ENCODE peak calls at places on chromosomes 2 and 18, in eight cellular contexts. One of them, this sample, is unnamed.

GRCh38 chr2:233815861-233816260 is 37.7 kb downstream of the MROH2A start:
- ATAC-seq in K562: no peak
- ATAC-seq in upper lobe of left lung: no peak
- ATAC-seq in GM12878: no peak
- ATAC-seq in HCT116: no peak
- ATAC-seq in HepG2: no peak
- ATAC-seq in Panc1: no peak
- ATAC-seq in GM23338: no peak
- ATAC-seq in this sample: no peak

GRCh38 chr2:160043265-160043664 is 19.1 kb downstream of the PLA2R1 start:
- ATAC-seq in K562: no peak
- ATAC-seq in upper lobe of left lung: no peak
- ATAC-seq in GM12878: no peak
- ATAC-seq in HCT116: no peak
- ATAC-seq in HepG2: no peak
- ATAC-seq in Panc1: no peak
- ATAC-seq in GM23338: no peak
- ATAC-seq in this sample: no peak

GRCh38 chr2:174014021-174014698 is 49.0 kb upstream of the SP3 start:
- ATAC-seq in K562: no peak
- ATAC-seq in upper lobe of left lung: no peak
- ATAC-seq in GM12878: no peak
- ATAC-seq in HCT116: no peak
- ATAC-seq in HepG2: no peak
- ATAC-seq in Panc1: no peak
- ATAC-seq in GM23338: peak; percentile 4
- ATAC-seq in this sample: peak; percentile 10

GRCh38 chr2:61605245-61605644 is 67.1 kb upstream of the XPO1 start:
- ATAC-seq in K562: no peak
- ATAC-seq in upper lobe of left lung: no peak
- ATAC-seq in GM12878: no peak
- ATAC-seq in HCT116: no peak
- ATAC-seq in HepG2: no peak
- ATAC-seq in Panc1: no peak
- ATAC-seq in GM23338: no peak
- ATAC-seq in this sample: no peak

GRCh38 chr18:2326999-2327398 is 244.3 kb downstream of the METTL4 start:
- ATAC-seq in K562: no peak
- ATAC-seq in upper lobe of left lung: no peak
- ATAC-seq in GM12878: peak; percentile 16
- ATAC-seq in HCT116: no peak
- ATAC-seq in HepG2: no peak
- ATAC-seq in Panc1: no peak
- ATAC-seq in GM23338: no peak
- ATAC-seq in this sample: no peak

GRCh38 chr2:204557604-204558003 is 12.3 kb downstream of the PARD3B start:
- ATAC-seq in K562: no peak
- ATAC-seq in upper lobe of left lung: no peak
- ATAC-seq in GM12878: no peak
- ATAC-seq in HCT116: no peak
- ATAC-seq in HepG2: no peak
- ATAC-seq in Panc1: no peak
- ATAC-seq in GM23338: no peak
- ATAC-seq in this sample: no peak

GRCh38 chr18:48866028-48866733 is 84.6 kb downstream of the SMAD7 start:
- ATAC-seq in K562: no peak
- ATAC-seq in upper lobe of left lung: no peak
- ATAC-seq in GM12878: no peak
- ATAC-seq in HCT116: no peak
- ATAC-seq in HepG2: no peak
- ATAC-seq in Panc1: no peak
- ATAC-seq in GM23338: no peak
- ATAC-seq in this sample: peak; percentile 70

GRCh38 chr2:205076405-205076804 is 531.1 kb downstream of the PARD3B start:
- ATAC-seq in K562: no peak
- ATAC-seq in upper lobe of left lung: no peak
- ATAC-seq in GM12878: no peak
- ATAC-seq in HCT116: no peak
- ATAC-seq in HepG2: no peak
- ATAC-seq in Panc1: no peak
- ATAC-seq in GM23338: peak; percentile 60
- ATAC-seq in this sample: no peak

GRCh38 chr2:86019121-86019520 is 86.6 kb downstream of the POLR1A start:
- ATAC-seq in K562: no peak
- ATAC-seq in upper lobe of left lung: no peak
- ATAC-seq in GM12878: no peak
- ATAC-seq in HCT116: no peak
- ATAC-seq in HepG2: no peak
- ATAC-seq in Panc1: no peak
- ATAC-seq in GM23338: no peak
- ATAC-seq in this sample: no peak

GRCh38 chr18:58544616-58545337 is 84.1 kb downstream of the ALPK2 start:
- ATAC-seq in K562: no peak
- ATAC-seq in upper lobe of left lung: no peak
- ATAC-seq in GM12878: peak; percentile 35
- ATAC-seq in HCT116: no peak
- ATAC-seq in HepG2: no peak
- ATAC-seq in Panc1: no peak
- ATAC-seq in GM23338: no peak
- ATAC-seq in this sample: no peak

GRCh38 chr2:207616185-207616584 is 9.0 kb downstream of the METTL21A start:
- ATAC-seq in K562: no peak
- ATAC-seq in upper lobe of left lung: no peak
- ATAC-seq in GM12878: no peak
- ATAC-seq in HCT116: peak; percentile 65
- ATAC-seq in HepG2: no peak
- ATAC-seq in Panc1: peak; percentile 57
- ATAC-seq in GM23338: no peak
- ATAC-seq in this sample: no peak

GRCh38 chr18:12317664-12318333 is 9.8 kb downstream of the TUBB6 start:
- ATAC-seq in K562: no peak
- ATAC-seq in upper lobe of left lung: peak; percentile 82
- ATAC-seq in GM12878: peak; percentile 42
- ATAC-seq in HCT116: no peak
- ATAC-seq in HepG2: no peak
- ATAC-seq in Panc1: no peak
- ATAC-seq in GM23338: no peak
- ATAC-seq in this sample: peak; percentile 74
- H3K27ac ChIP-seq in K562: no peak overlapping the region
- H3K27ac ChIP-seq in upper lobe of left lung: peak overlapping the region; percentile 42
- H3K27ac ChIP-seq in GM12878: peak overlapping the region; percentile 4
- H3K27ac ChIP-seq in HCT116: no peak overlapping the region
- H3K27ac ChIP-seq in HepG2: no peak overlapping the region
- H3K27ac ChIP-seq in Panc1: no peak overlapping the region
- H3K27ac ChIP-seq in GM23338: peak overlapping the region; percentile 39
- H3K27ac ChIP-seq in this sample: peak overlapping the region; percentile 79

GRCh38 chr18:38422216-38422615 is 856.6 kb upstream of the CELF4 start:
- ATAC-seq in K562: no peak
- ATAC-seq in upper lobe of left lung: no peak
- ATAC-seq in GM12878: peak; percentile 79
- ATAC-seq in HCT116: no peak
- ATAC-seq in HepG2: no peak
- ATAC-seq in Panc1: no peak
- ATAC-seq in GM23338: no peak
- ATAC-seq in this sample: no peak

GRCh38 chr18:38427736-38428135 is 862.1 kb upstream of the CELF4 start:
- ATAC-seq in K562: no peak
- ATAC-seq in upper lobe of left lung: no peak
- ATAC-seq in GM12878: no peak
- ATAC-seq in HCT116: no peak
- ATAC-seq in HepG2: no peak
- ATAC-seq in Panc1: no peak
- ATAC-seq in GM23338: no peak
- ATAC-seq in this sample: no peak

GRCh38 chr18:38427234-38427633 is 861.6 kb upstream of the CELF4 start:
- ATAC-seq in K562: no peak
- ATAC-seq in upper lobe of left lung: no peak
- ATAC-seq in GM12878: peak; percentile 77
- ATAC-seq in HCT116: no peak
- ATAC-seq in HepG2: peak; percentile 87
- ATAC-seq in Panc1: no peak
- ATAC-seq in GM23338: no peak
- ATAC-seq in this sample: no peak
- TF ChIP-seq CTCF in K562: no peak
- TF ChIP-seq CTCF in upper lobe of left lung: no peak
- TF ChIP-seq CTCF in GM12878: no peak
- TF ChIP-seq CTCF in HCT116: no peak
- TF ChIP-seq CTCF in HepG2: no peak
- TF ChIP-seq CTCF in Panc1: no peak
- TF ChIP-seq CTCF in GM23338: no peak
- TF ChIP-seq CTCF in this sample: no peak

GRCh38 chr18:45757005-45757404 is 33.0 kb downstream of the SLC14A1 start:
- ATAC-seq in K562: no peak
- ATAC-seq in upper lobe of left lung: no peak
- ATAC-seq in GM12878: no peak
- ATAC-seq in HCT116: no peak
- ATAC-seq in HepG2: no peak
- ATAC-seq in Panc1: no peak
- ATAC-seq in GM23338: no peak
- ATAC-seq in this sample: no peak

GRCh38 chr18:45752681-45753080 is 28.7 kb downstream of the SLC14A1 start:
- ATAC-seq in K562: no peak
- ATAC-seq in upper lobe of left lung: no peak
- ATAC-seq in GM12878: no peak
- ATAC-seq in HCT116: no peak
- ATAC-seq in HepG2: no peak
- ATAC-seq in Panc1: no peak
- ATAC-seq in GM23338: no peak
- ATAC-seq in this sample: no peak

GRCh38 chr18:45760443-45761036 is 36.6 kb downstream of the SLC14A1 start:
- ATAC-seq in K562: no peak
- ATAC-seq in upper lobe of left lung: no peak
- ATAC-seq in GM12878: no peak
- ATAC-seq in HCT116: no peak
- ATAC-seq in HepG2: no peak
- ATAC-seq in Panc1: no peak
- ATAC-seq in GM23338: peak; percentile 62
- ATAC-seq in this sample: no peak

GRCh38 chr18:45753251-45753650 is 29.3 kb downstream of the SLC14A1 start:
- ATAC-seq in K562: no peak
- ATAC-seq in upper lobe of left lung: no peak
- ATAC-seq in GM12878: no peak
- ATAC-seq in HCT116: no peak
- ATAC-seq in HepG2: no peak
- ATAC-seq in Panc1: no peak
- ATAC-seq in GM23338: no peak
- ATAC-seq in this sample: no peak

GRCh38 chr18:45755936-45756335 is 32.0 kb downstream of the SLC14A1 start:
- ATAC-seq in K562: no peak
- ATAC-seq in upper lobe of left lung: no peak
- ATAC-seq in GM12878: no peak
- ATAC-seq in HCT116: no peak
- ATAC-seq in HepG2: no peak
- ATAC-seq in Panc1: no peak
- ATAC-seq in GM23338: no peak
- ATAC-seq in this sample: peak; percentile 58
- TF ChIP-seq POLR2AphosphoS5 in K562: no peak
- TF ChIP-seq POLR2AphosphoS5 in upper lobe of left lung: peak; percentile 52
- TF ChIP-seq POLR2AphosphoS5 in GM12878: no peak
- TF ChIP-seq POLR2AphosphoS5 in HCT116: no peak
- TF ChIP-seq POLR2AphosphoS5 in HepG2: no peak
- TF ChIP-seq POLR2AphosphoS5 in Panc1: no peak
- TF ChIP-seq POLR2AphosphoS5 in GM23338: no peak
- TF ChIP-seq POLR2AphosphoS5 in this sample: peak; percentile 8

DNA sequence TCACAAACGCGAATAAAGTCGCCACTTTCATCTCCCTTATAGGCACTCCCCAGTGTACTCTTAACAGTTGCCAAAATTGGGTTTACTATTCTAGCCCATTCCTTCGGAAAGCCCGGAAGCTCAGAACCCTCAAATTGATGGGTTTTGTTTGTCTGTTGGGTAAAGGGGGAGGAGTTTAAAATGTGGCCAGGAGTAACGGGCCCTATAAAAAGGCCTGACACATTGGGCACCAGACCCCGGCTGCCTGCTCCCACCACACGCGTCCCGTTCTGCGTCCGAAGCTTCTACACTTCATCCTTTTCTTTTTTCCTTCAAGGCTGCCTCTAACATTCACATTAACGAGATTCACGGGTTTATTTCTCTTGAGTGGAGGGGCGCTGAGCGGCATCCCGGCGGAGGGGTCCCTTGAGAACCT is 837 bp downstream of the NHEJ1 start:
- ATAC-seq in K562: peak; percentile 3
- ATAC-seq in upper lobe of left lung: no peak
- ATAC-seq in GM12878: no peak
- ATAC-seq in HCT116: no peak
- ATAC-seq in HepG2: peak; percentile 1
- ATAC-seq in Panc1: no peak
- ATAC-seq in GM23338: peak; percentile 21
- ATAC-seq in this sample: no peak
- H3K27ac ChIP-seq in K562: no peak overlapping the region
- H3K27ac ChIP-seq in upper lobe of left lung: peak overlapping the region; percentile 93
- H3K27ac ChIP-seq in GM12878: no peak overlapping the region
- H3K27ac ChIP-seq in HCT116: no peak overlapping the region
- H3K27ac ChIP-seq in HepG2: no peak overlapping the region
- H3K27ac ChIP-seq in Panc1: peak overlapping the region; percentile 84
- H3K27ac ChIP-seq in GM23338: no peak overlapping the region
- H3K27ac ChIP-seq in this sample: peak overlapping the region; percentile 98

GRCh38 chr2:7022486-7022885 is 105.3 kb downstream of the RNF144A start:
- ATAC-seq in K562: no peak
- ATAC-seq in upper lobe of left lung: no peak
- ATAC-seq in GM12878: no peak
- ATAC-seq in HCT116: no peak
- ATAC-seq in HepG2: no peak
- ATAC-seq in Panc1: no peak
- ATAC-seq in GM23338: no peak
- ATAC-seq in this sample: no peak

GRCh38 chr2:7020939-7021470 is 103.8 kb downstream of the RNF144A start:
- ATAC-seq in K562: no peak
- ATAC-seq in upper lobe of left lung: no peak
- ATAC-seq in GM12878: no peak
- ATAC-seq in HCT116: no peak
- ATAC-seq in HepG2: no peak
- ATAC-seq in Panc1: no peak
- ATAC-seq in GM23338: no peak
- ATAC-seq in this sample: no peak

GRCh38 chr2:7024261-7024660 is 107.0 kb downstream of the RNF144A start:
- ATAC-seq in K562: no peak
- ATAC-seq in upper lobe of left lung: no peak
- ATAC-seq in GM12878: no peak
- ATAC-seq in HCT116: no peak
- ATAC-seq in HepG2: no peak
- ATAC-seq in Panc1: no peak
- ATAC-seq in GM23338: no peak
- ATAC-seq in this sample: no peak

GRCh38 chr2:7023542-7023941 is 106.3 kb downstream of the RNF144A start:
- ATAC-seq in K562: no peak
- ATAC-seq in upper lobe of left lung: peak; percentile 77
- ATAC-seq in GM12878: no peak
- ATAC-seq in HCT116: no peak
- ATAC-seq in HepG2: no peak
- ATAC-seq in Panc1: no peak
- ATAC-seq in GM23338: no peak
- ATAC-seq in this sample: no peak

GRCh38 chr2:7022956-7023467 is 105.8 kb downstream of the RNF144A start:
- ATAC-seq in K562: no peak
- ATAC-seq in upper lobe of left lung: no peak
- ATAC-seq in GM12878: no peak
- ATAC-seq in HCT116: no peak
- ATAC-seq in HepG2: no peak
- ATAC-seq in Panc1: no peak
- ATAC-seq in GM23338: no peak
- ATAC-seq in this sample: no peak
- TF ChIP-seq CTCF in K562: no peak
- TF ChIP-seq CTCF in upper lobe of left lung: no peak
- TF ChIP-seq CTCF in GM12878: no peak
- TF ChIP-seq CTCF in HCT116: no peak
- TF ChIP-seq CTCF in HepG2: no peak
- TF ChIP-seq CTCF in Panc1: no peak
- TF ChIP-seq CTCF in GM23338: no peak
- TF ChIP-seq CTCF in this sample: no peak

GRCh38 chr2:58794103-58794502 is 553.0 kb upstream of the FANCL start:
- ATAC-seq in K562: no peak
- ATAC-seq in upper lobe of left lung: no peak
- ATAC-seq in GM12878: no peak
- ATAC-seq in HCT116: no peak
- ATAC-seq in HepG2: no peak
- ATAC-seq in Panc1: no peak
- ATAC-seq in GM23338: no peak
- ATAC-seq in this sample: no peak
- TF ChIP-seq POLR2AphosphoS5 in K562: no peak
- TF ChIP-seq POLR2AphosphoS5 in upper lobe of left lung: no peak
- TF ChIP-seq POLR2AphosphoS5 in GM12878: no peak
- TF ChIP-seq POLR2AphosphoS5 in HCT116: no peak
- TF ChIP-seq POLR2AphosphoS5 in HepG2: no peak
- TF ChIP-seq POLR2AphosphoS5 in Panc1: no peak
- TF ChIP-seq POLR2AphosphoS5 in GM23338: no peak
- TF ChIP-seq POLR2AphosphoS5 in this sample: no peak